ENCODE peak calls at places on chromosomes 11 and 22, in six cellular contexts. Z is psoas muscle, O is PC-9, D is fibroblast of mammary gland, B is heart right ventricle, C is tibial artery. F is an unnamed sample.

GRCh38 chr22:29511126-29511854 is 31.3 kb downstream of the NEFH start:
- DNase-seq in Z (no peak), O (no peak), D (no peak), B (no peak), C (no peak), F (no peak)

GRCh38 chr11:65113361-65113756 is 1.7 kb downstream of the TM7SF2 start:
- DNase-seq in Z (no peak), O (peak), D (no peak), B (no peak), C (no peak), F (no peak)

GRCh38 chr11:68762481-68762880 is 11.2 kb upstream of the TESMIN start:
- DNase-seq in Z (no peak), O (no peak), D (no peak), B (no peak), C (no peak), F (no peak)

GRCh38 chr11:3942160-3942955 is 86.9 kb downstream of the STIM1 start:
- DNase-seq in Z (no peak), O (no peak), D (no peak), B (no peak), C (no peak), F (no peak)

GRCh38 chr11:4921796-4922195 is 2.3 kb downstream of the OR51G1 start:
- DNase-seq in Z (no peak), O (no peak), D (peak), B (no peak), C (no peak), F (no peak)

GRCh38 chr11:32615422-32615821 is 31.8 kb downstream of the EIF3M start:
- DNase-seq in Z (no peak), O (no peak), D (peak), B (no peak), C (no peak), F (no peak)

GRCh38 chr11:76510060-76511047 is 65.5 kb downstream of the EMSY start:
- DNase-seq in Z (peak), O (no peak), D (no peak), B (no peak), C (no peak), F (no peak)

GRCh38 chr11:19200410-19201201 is 1.2 kb downstream of the CSRP3 start:
- DNase-seq in Z (peak), O (peak), D (peak), B (no peak), C (no peak), F (no peak)

GRCh38 chr11:72333657-72334056 is 89.7 kb upstream of the PHOX2A start:
- DNase-seq in Z (no peak), O (no peak), D (no peak), B (no peak), C (no peak), F (no peak)

GRCh38 chr22:41636467-41636866 is 15.4 kb downstream of the XRCC6 start:
- DNase-seq in Z (peak), O (no peak), D (peak), B (peak), C (peak), F (no peak)

GRCh38 chr22:18031670-18032454 is 7.5 kb upstream of the MICAL3 start:
- DNase-seq in Z (peak), O (peak), D (peak), B (no peak), C (peak), F (no peak)

GRCh38 chr22:38068641-38069371 is 11.6 kb downstream of the PICK1 start:
- DNase-seq in Z (peak), O (no peak), D (no peak), B (no peak), C (no peak), F (no peak)

GRCh38 chr11:115623021-115623451 is 118.8 kb upstream of the CADM1 start:
- DNase-seq in Z (peak), O (no peak), D (peak), B (peak), C (peak), F (peak)

GRCh38 chr11:8581300-8581699 is 12.7 kb downstream of the STK33 start:
- DNase-seq in Z (no peak), O (no peak), D (peak), B (no peak), C (no peak), F (no peak)

GRCh38 chr22:37726240-37726887 is 29.5 kb downstream of the TRIOBP start:
- DNase-seq in Z (no peak), O (no peak), D (peak), B (no peak), C (no peak), F (no peak)

GRCh38 chr22:36741204-36741793 is 34.6 kb downstream of the IFT27 start:
- DNase-seq in Z (no peak), O (no peak), D (peak), B (no peak), C (peak), F (peak)

GRCh38 chr22:23036684-23037428 is 33.5 kb upstream of the GNAZ start:
- DNase-seq in Z (no peak), O (no peak), D (peak), B (no peak), C (no peak), F (no peak)

GRCh38 chr11:109680127-109680526 is 258.1 kb downstream of the C11orf87 start:
- DNase-seq in Z (no peak), O (no peak), D (peak), B (no peak), C (no peak), F (no peak)

GRCh38 chr11:26553182-26553581 is 18.9 kb downstream of the MUC15 start:
- DNase-seq in Z (no peak), O (no peak), D (no peak), B (no peak), C (no peak), F (no peak)

GRCh38 chr11:26550022-26550421 is 22.0 kb downstream of the MUC15 start:
- DNase-seq in Z (no peak), O (no peak), D (no peak), B (no peak), C (no peak), F (no peak)

GRCh38 chr11:26556582-26556981 is 15.5 kb downstream of the MUC15 start:
- DNase-seq in Z (no peak), O (peak), D (no peak), B (no peak), C (no peak), F (no peak)

GRCh38 chr11:26549176-26549575 is 22.9 kb downstream of the MUC15 start:
- DNase-seq in Z (no peak), O (no peak), D (no peak), B (no peak), C (no peak), F (no peak)

GRCh38 chr11:26551186-26551801 is 20.8 kb downstream of the MUC15 start:
- DNase-seq in Z (no peak), O (no peak), D (peak), B (no peak), C (no peak), F (no peak)
- TF ChIP-seq CTCF in Z (no peak), O (peak), D (peak), B (peak), C (no peak), F (no peak)

GRCh38 chr22:44970291-44970690 is 39.5 kb downstream of the PHF21B start:
- DNase-seq in Z (no peak), O (no peak), D (no peak), B (no peak), C (no peak), F (no peak)

GRCh38 chr22:44971651-44972362 is 38.0 kb downstream of the PHF21B start:
- DNase-seq in Z (no peak), O (no peak), D (no peak), B (no peak), C (no peak), F (no peak)

GRCh38 chr22:44969817-44970216 is 40.0 kb downstream of the PHF21B start:
- DNase-seq in Z (no peak), O (no peak), D (no peak), B (no peak), C (no peak), F (no peak)

GRCh38 chr22:44965171-44965570 is 44.6 kb downstream of the PHF21B start:
- DNase-seq in Z (no peak), O (no peak), D (no peak), B (no peak), C (no peak), F (no peak)

DNA sequence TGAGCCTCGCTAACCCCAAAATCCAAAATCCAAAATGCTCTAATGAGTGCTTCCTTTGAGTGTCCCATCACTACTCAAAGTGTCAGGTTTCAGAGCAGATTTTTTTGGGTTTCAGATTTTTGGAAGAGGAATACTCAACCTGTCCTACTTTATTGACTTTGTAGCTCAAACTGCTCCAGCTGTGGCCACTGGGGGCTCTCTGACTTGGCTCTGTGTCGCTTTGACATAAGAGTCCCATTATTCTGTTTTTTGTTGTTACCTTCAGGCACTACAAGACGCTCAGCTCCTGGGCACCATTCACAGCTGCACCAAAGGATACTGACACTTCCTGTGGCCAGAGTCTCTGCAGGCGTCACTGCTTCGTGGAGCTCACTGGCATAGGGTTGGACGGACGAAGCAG is 41.1 kb downstream of the PHF21B start:
- DNase-seq in Z (no peak), O (no peak), D (no peak), B (no peak), C (no peak), F (no peak)
- TF ChIP-seq CTCF in Z (no peak), O (no peak), D (no peak), B (no peak), C (no peak), F (no peak)

DNA sequence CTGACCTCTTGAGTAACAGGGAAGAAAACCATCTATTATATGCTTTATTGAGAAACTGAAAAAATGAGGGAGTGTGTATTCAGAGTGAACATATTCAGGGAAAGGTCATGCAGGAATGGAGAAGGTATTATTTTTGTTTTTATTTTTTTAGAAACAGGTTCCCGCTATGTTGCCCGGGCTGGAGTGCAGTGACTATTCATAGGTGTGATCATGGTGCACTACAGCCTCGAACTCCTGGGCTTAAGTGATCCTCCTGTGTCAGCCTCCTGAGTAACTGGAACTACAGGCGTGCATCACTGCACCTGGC is 8.7 kb upstream of the RCE1 start:
- DNase-seq in Z (no peak), O (no peak), D (no peak), B (no peak), C (no peak), F (no peak)
- TF ChIP-seq CTCF in Z (no peak), O (peak), D (no peak), B (no peak), C (no peak), F (no peak)

GRCh38 chr11:34565417-34566208 is 52.0 kb upstream of the ELF5 start:
- DNase-seq in Z (no peak), O (no peak), D (no peak), B (no peak), C (no peak), F (no peak)
- TF ChIP-seq CTCF in Z (no peak), O (peak), D (peak), B (peak), C (no peak), F (no peak)

GRCh38 chr11:131867457-131868257 is 497.2 kb downstream of the NTM start:
- DNase-seq in Z (peak), O (peak), D (peak), B (peak), C (peak), F (peak)

GRCh38 chr11:131868769-131869482 is 498.5 kb downstream of the NTM start:
- DNase-seq in Z (no peak), O (no peak), D (no peak), B (no peak), C (no peak), F (no peak)

GRCh38 chr11:131865860-131866259 is 495.4 kb downstream of the NTM start:
- DNase-seq in Z (no peak), O (no peak), D (no peak), B (no peak), C (no peak), F (no peak)

GRCh38 chr11:131864205-131864604 is 493.8 kb downstream of the NTM start:
- DNase-seq in Z (no peak), O (no peak), D (no peak), B (no peak), C (no peak), F (no peak)

GRCh38 chr11:131866535-131867400 is 496.4 kb downstream of the NTM start:
- DNase-seq in Z (no peak), O (no peak), D (no peak), B (no peak), C (no peak), F (no peak)
- TF ChIP-seq CTCF in Z (no peak), O (no peak), D (peak), B (no peak), C (no peak), F (peak)

DNA sequence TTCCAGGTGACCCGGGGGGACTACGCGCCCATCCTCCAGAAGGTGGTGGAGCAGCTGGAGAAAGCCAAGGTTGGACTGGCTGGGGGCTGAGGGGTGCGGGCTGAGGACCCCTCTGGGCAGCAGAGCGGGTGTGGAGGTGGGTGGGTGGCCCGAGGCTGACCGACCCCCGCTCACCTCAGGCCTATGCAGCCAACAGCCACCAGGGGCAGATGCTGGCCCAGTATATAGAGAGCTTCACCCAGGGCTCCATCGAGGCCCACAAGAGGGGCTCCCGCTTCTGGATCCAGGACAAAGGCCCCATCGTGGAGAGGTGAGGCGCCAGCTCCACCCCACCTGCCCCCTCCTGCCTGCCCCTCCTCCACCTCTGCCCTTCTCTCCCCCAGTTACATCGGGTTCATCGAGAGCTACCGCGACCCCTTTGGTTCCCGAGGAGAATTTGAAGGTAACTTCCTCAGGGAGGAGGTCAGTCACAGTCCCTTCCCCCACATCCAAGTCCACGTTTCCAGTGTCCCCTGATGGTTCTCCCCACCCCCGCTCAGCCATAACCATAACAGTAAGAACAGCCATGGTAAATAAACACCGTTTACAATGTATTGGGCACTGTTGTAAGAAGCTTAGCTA is 11.2 kb downstream of the DPP3 start:
- DNase-seq in Z (no peak), O (no peak), D (no peak), B (no peak), C (no peak), F (no peak)
- TF ChIP-seq CTCF in Z (peak), O (peak), D (peak), B (no peak), C (no peak), F (peak)

GRCh38 chr22:42961815-42962214 is 53.1 kb downstream of the PACSIN2 start:
- DNase-seq in Z (no peak), O (no peak), D (no peak), B (no peak), C (no peak), F (no peak)
- TF ChIP-seq CTCF in Z (no peak), O (no peak), D (no peak), B (no peak), C (no peak), F (no peak)

GRCh38 chr11:66477256-66478201 is 2.7 kb upstream of the DPP3 start:
- DNase-seq in Z (no peak), O (no peak), D (no peak), B (no peak), C (no peak), F (no peak)

GRCh38 chr11:66476841-66477251 is 3.4 kb upstream of the DPP3 start:
- DNase-seq in Z (no peak), O (no peak), D (no peak), B (no peak), C (no peak), F (no peak)

GRCh38 chr11:66479741-66480115 is 506 bp upstream of the DPP3 start:
- DNase-seq in Z (no peak), O (no peak), D (no peak), B (no peak), C (no peak), F (no peak)

GRCh38 chr11:66480116-66480938 is at the start of gene DPP3:
- DNase-seq in Z (peak), O (peak), D (peak), B (peak), C (peak), F (peak)

GRCh38 chr11:66478823-66479740 is 1.2 kb upstream of the DPP3 start:
- DNase-seq in Z (peak), O (peak), D (peak), B (peak), C (peak), F (peak)
- TF ChIP-seq CTCF in Z (peak), O (peak), D (peak), B (peak), C (peak), F (peak)

DNA sequence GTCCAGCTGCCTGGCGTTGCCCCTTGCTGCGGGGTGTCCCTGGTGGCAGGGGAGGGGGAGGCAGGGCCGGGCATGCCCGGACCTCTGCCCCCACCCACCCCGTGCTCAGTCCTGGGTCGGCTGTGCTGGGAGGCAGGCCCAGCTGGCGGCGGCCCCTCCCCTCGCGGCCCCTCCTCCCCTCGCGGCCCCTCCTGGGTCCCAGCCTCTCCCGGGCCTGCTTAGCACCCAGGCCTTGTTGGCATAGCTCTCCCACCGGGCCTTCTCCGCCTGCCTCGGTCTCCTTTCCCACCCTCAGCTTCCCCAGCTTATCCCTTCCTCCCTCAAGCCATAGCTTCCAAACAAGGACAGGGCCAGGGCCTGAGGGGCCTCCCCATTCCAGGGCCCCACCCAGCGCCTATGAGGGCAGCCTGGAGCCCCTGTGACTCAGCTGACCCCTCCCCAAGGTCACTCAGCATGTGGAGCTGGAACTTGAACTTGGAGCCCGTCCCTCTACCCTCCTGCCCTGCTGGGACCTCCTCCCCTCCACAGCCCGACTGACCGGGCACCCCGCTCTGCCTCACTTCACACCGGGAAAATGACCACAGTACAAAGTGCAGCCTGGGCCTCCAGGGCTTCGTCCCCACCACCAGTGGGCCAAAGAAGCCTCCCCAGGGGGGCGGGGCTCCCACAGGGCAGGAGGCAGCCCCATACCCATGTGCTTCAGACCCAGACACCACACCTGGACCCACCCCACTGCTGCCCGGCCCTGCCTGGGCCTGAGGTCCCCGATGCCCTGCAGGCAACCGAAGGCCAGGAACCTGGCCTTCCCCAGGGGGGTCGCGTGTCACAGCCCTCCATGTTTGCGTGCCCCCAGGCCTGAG is 1.2 kb downstream of the EPS8L2 start:
- DNase-seq in Z (no peak), O (peak), D (no peak), B (no peak), C (peak), F (no peak)
- TF ChIP-seq CTCF in Z (no peak), O (no peak), D (no peak), B (no peak), C (no peak), F (no peak)

GRCh38 chr11:128553662-128554392 is 33.5 kb downstream of the ETS1 start:
- DNase-seq in Z (no peak), O (no peak), D (peak), B (no peak), C (no peak), F (no peak)
- TF ChIP-seq CTCF in Z (peak), O (no peak), D (peak), B (peak), C (peak), F (no peak)